ENCODE peak calls at places on chromosomes 7 and 10, in six cellular contexts. One of them, this sample, is unnamed.

GRCh38 chr7:22627136-22627535 is 99.9 kb upstream of the IL6 start:
- DNase-seq in fibroblast of mammary gland: no peak
- DNase-seq in gastrocnemius medialis: no peak
- DNase-seq in heart left ventricle: no peak
- DNase-seq in NB4: no peak
- DNase-seq in GM20000: no peak
- DNase-seq in this sample: no peak

GRCh38 chr10:101226888-101227736 is 2.2 kb downstream of the LBX1 start:
- DNase-seq in fibroblast of mammary gland: no peak
- DNase-seq in gastrocnemius medialis: no peak
- DNase-seq in heart left ventricle: no peak
- DNase-seq in NB4: no peak
- DNase-seq in GM20000: peak; percentile 44
- DNase-seq in this sample: no peak

GRCh38 chr10:72796042-72796441 is 97.5 kb upstream of the OIT3 start:
- DNase-seq in fibroblast of mammary gland: peak; percentile 62
- DNase-seq in gastrocnemius medialis: no peak
- DNase-seq in heart left ventricle: no peak
- DNase-seq in NB4: peak; percentile 45
- DNase-seq in GM20000: no peak
- DNase-seq in this sample: no peak

GRCh38 chr7:155224116-155224811 is 73.4 kb upstream of the INSIG1 start:
- DNase-seq in fibroblast of mammary gland: no peak
- DNase-seq in gastrocnemius medialis: no peak
- DNase-seq in heart left ventricle: no peak
- DNase-seq in NB4: no peak
- DNase-seq in GM20000: no peak
- DNase-seq in this sample: no peak

GRCh38 chr10:15931376-15931775 is 71.1 kb upstream of the MINDY3 start:
- DNase-seq in fibroblast of mammary gland: no peak
- DNase-seq in gastrocnemius medialis: no peak
- DNase-seq in heart left ventricle: no peak
- DNase-seq in NB4: no peak
- DNase-seq in GM20000: no peak
- DNase-seq in this sample: no peak

GRCh38 chr7:153320728-153321127 is 561.2 kb downstream of the ACTR3B start:
- DNase-seq in fibroblast of mammary gland: no peak
- DNase-seq in gastrocnemius medialis: no peak
- DNase-seq in heart left ventricle: no peak
- DNase-seq in NB4: no peak
- DNase-seq in GM20000: no peak
- DNase-seq in this sample: no peak

GRCh38 chr7:93327006-93327633 is 95.0 kb downstream of the VPS50 start:
- DNase-seq in fibroblast of mammary gland: peak; percentile 79
- DNase-seq in gastrocnemius medialis: no peak
- DNase-seq in heart left ventricle: no peak
- DNase-seq in NB4: peak; percentile 17
- DNase-seq in GM20000: no peak
- DNase-seq in this sample: peak; percentile 77

GRCh38 chr10:130727766-130728490 is 583.6 kb downstream of the TCERG1L start:
- DNase-seq in fibroblast of mammary gland: no peak
- DNase-seq in gastrocnemius medialis: no peak
- DNase-seq in heart left ventricle: no peak
- DNase-seq in NB4: no peak
- DNase-seq in GM20000: no peak
- DNase-seq in this sample: no peak

GRCh38 chr7:110534241-110534931 is 556.5 kb upstream of the LRRN3 start:
- DNase-seq in fibroblast of mammary gland: peak; percentile 44
- DNase-seq in gastrocnemius medialis: no peak
- DNase-seq in heart left ventricle: no peak
- DNase-seq in NB4: no peak
- DNase-seq in GM20000: no peak
- DNase-seq in this sample: peak; percentile 61

GRCh38 chr7:102079140-102080002 is 207.3 kb upstream of the SH2B2 start:
- DNase-seq in fibroblast of mammary gland: no peak
- DNase-seq in gastrocnemius medialis: peak; percentile 8
- DNase-seq in heart left ventricle: no peak
- DNase-seq in NB4: peak; percentile 21
- DNase-seq in GM20000: no peak
- DNase-seq in this sample: no peak

GRCh38 chr10:29689001-29689400 is 54.2 kb upstream of the SVIL start:
- DNase-seq in fibroblast of mammary gland: peak; percentile 72
- DNase-seq in gastrocnemius medialis: no peak
- DNase-seq in heart left ventricle: no peak
- DNase-seq in NB4: peak; percentile 61
- DNase-seq in GM20000: no peak
- DNase-seq in this sample: peak; percentile 56

GRCh38 chr7:85025312-85025756 is 161.5 kb downstream of the SEMA3D start:
- DNase-seq in fibroblast of mammary gland: no peak
- DNase-seq in gastrocnemius medialis: no peak
- DNase-seq in heart left ventricle: peak; percentile 20
- DNase-seq in NB4: no peak
- DNase-seq in GM20000: no peak
- DNase-seq in this sample: no peak

GRCh38 chr10:93566435-93567276 is at the start of gene FFAR4:
- DNase-seq in fibroblast of mammary gland: no peak
- DNase-seq in gastrocnemius medialis: no peak
- DNase-seq in heart left ventricle: peak; percentile 23
- DNase-seq in NB4: peak; percentile 94
- DNase-seq in GM20000: no peak
- DNase-seq in this sample: peak; percentile 15

GRCh38 chr10:50627443-50627842 is 3.7 kb upstream of the SGMS1 start:
- DNase-seq in fibroblast of mammary gland: no peak
- DNase-seq in gastrocnemius medialis: no peak
- DNase-seq in heart left ventricle: no peak
- DNase-seq in NB4: no peak
- DNase-seq in GM20000: no peak
- DNase-seq in this sample: no peak

GRCh38 chr10:24952146-24952700 is at the start of gene PRTFDC1:
- DNase-seq in fibroblast of mammary gland: no peak
- DNase-seq in gastrocnemius medialis: no peak
- DNase-seq in heart left ventricle: peak; percentile 54
- DNase-seq in NB4: no peak
- DNase-seq in GM20000: peak; percentile 63
- DNase-seq in this sample: no peak

GRCh38 chr7:108086962-108087361 is 43.2 kb downstream of the LAMB4 start:
- DNase-seq in fibroblast of mammary gland: no peak
- DNase-seq in gastrocnemius medialis: no peak
- DNase-seq in heart left ventricle: no peak
- DNase-seq in NB4: no peak
- DNase-seq in GM20000: no peak
- DNase-seq in this sample: no peak

GRCh38 chr7:87310790-87311419 is 34.6 kb upstream of the CROT start:
- DNase-seq in fibroblast of mammary gland: peak; percentile 45
- DNase-seq in gastrocnemius medialis: no peak
- DNase-seq in heart left ventricle: no peak
- DNase-seq in NB4: no peak
- DNase-seq in GM20000: no peak
- DNase-seq in this sample: no peak

GRCh38 chr7:66602159-66602558 is 26.5 kb upstream of the KCTD7 start:
- DNase-seq in fibroblast of mammary gland: no peak
- DNase-seq in gastrocnemius medialis: no peak
- DNase-seq in heart left ventricle: no peak
- DNase-seq in NB4: no peak
- DNase-seq in GM20000: no peak
- DNase-seq in this sample: no peak

GRCh38 chr7:123120286-123120685 is 79.5 kb downstream of the SLC13A1 start:
- DNase-seq in fibroblast of mammary gland: peak; percentile 7
- DNase-seq in gastrocnemius medialis: no peak
- DNase-seq in heart left ventricle: no peak
- DNase-seq in NB4: no peak
- DNase-seq in GM20000: no peak
- DNase-seq in this sample: no peak

GRCh38 chr7:85186083-85186520 is 754 bp downstream of the SEMA3D start:
- DNase-seq in fibroblast of mammary gland: peak; percentile 43
- DNase-seq in gastrocnemius medialis: no peak
- DNase-seq in heart left ventricle: no peak
- DNase-seq in NB4: no peak
- DNase-seq in GM20000: no peak
- DNase-seq in this sample: peak; percentile 72

GRCh38 chr10:12766222-12766621 is 235.3 kb downstream of the CCDC3 start:
- DNase-seq in fibroblast of mammary gland: no peak
- DNase-seq in gastrocnemius medialis: no peak
- DNase-seq in heart left ventricle: no peak
- DNase-seq in NB4: no peak
- DNase-seq in GM20000: no peak
- DNase-seq in this sample: no peak

GRCh38 chr7:102832694-102833093 is 80.1 kb upstream of the LRRC17 start:
- DNase-seq in fibroblast of mammary gland: no peak
- DNase-seq in gastrocnemius medialis: no peak
- DNase-seq in heart left ventricle: no peak
- DNase-seq in NB4: no peak
- DNase-seq in GM20000: no peak
- DNase-seq in this sample: no peak

GRCh38 chr10:133059093-133059470 is 28.6 kb upstream of the ADGRA1 start:
- DNase-seq in fibroblast of mammary gland: no peak
- DNase-seq in gastrocnemius medialis: no peak
- DNase-seq in heart left ventricle: no peak
- DNase-seq in NB4: no peak
- DNase-seq in GM20000: no peak
- DNase-seq in this sample: no peak

GRCh38 chr7:64997927-64998391 is 7.1 kb upstream of the ZNF117 start:
- DNase-seq in fibroblast of mammary gland: peak; percentile 81
- DNase-seq in gastrocnemius medialis: no peak
- DNase-seq in heart left ventricle: peak; percentile 19
- DNase-seq in NB4: no peak
- DNase-seq in GM20000: no peak
- DNase-seq in this sample: no peak

GRCh38 chr10:47241256-47241655 is 58.7 kb upstream of the GDF10 start:
- DNase-seq in fibroblast of mammary gland: no peak
- DNase-seq in gastrocnemius medialis: no peak
- DNase-seq in heart left ventricle: no peak
- DNase-seq in NB4: no peak
- DNase-seq in GM20000: no peak
- DNase-seq in this sample: no peak

GRCh38 chr10:47238331-47239095 is 61.5 kb upstream of the GDF10 start:
- DNase-seq in fibroblast of mammary gland: no peak
- DNase-seq in gastrocnemius medialis: no peak
- DNase-seq in heart left ventricle: no peak
- DNase-seq in NB4: no peak
- DNase-seq in GM20000: no peak
- DNase-seq in this sample: no peak

GRCh38 chr10:47239211-47239610 is 60.8 kb upstream of the GDF10 start:
- DNase-seq in fibroblast of mammary gland: no peak
- DNase-seq in gastrocnemius medialis: no peak
- DNase-seq in heart left ventricle: no peak
- DNase-seq in NB4: peak; percentile 38
- DNase-seq in GM20000: no peak
- DNase-seq in this sample: no peak

GRCh38 chr10:47240173-47240572 is 59.8 kb upstream of the GDF10 start:
- DNase-seq in fibroblast of mammary gland: no peak
- DNase-seq in gastrocnemius medialis: no peak
- DNase-seq in heart left ventricle: no peak
- DNase-seq in NB4: no peak
- DNase-seq in GM20000: no peak
- DNase-seq in this sample: no peak

GRCh38 chr10:47237316-47238260 is 62.4 kb upstream of the GDF10 start:
- DNase-seq in fibroblast of mammary gland: no peak
- DNase-seq in gastrocnemius medialis: no peak
- DNase-seq in heart left ventricle: no peak
- DNase-seq in NB4: no peak
- DNase-seq in GM20000: no peak
- DNase-seq in this sample: no peak
- TF ChIP-seq CTCF in fibroblast of mammary gland: no peak
- TF ChIP-seq CTCF in gastrocnemius medialis: no peak
- TF ChIP-seq CTCF in heart left ventricle: no peak
- TF ChIP-seq CTCF in NB4: no peak
- TF ChIP-seq CTCF in GM20000: no peak
- TF ChIP-seq CTCF in this sample: no peak

DNA sequence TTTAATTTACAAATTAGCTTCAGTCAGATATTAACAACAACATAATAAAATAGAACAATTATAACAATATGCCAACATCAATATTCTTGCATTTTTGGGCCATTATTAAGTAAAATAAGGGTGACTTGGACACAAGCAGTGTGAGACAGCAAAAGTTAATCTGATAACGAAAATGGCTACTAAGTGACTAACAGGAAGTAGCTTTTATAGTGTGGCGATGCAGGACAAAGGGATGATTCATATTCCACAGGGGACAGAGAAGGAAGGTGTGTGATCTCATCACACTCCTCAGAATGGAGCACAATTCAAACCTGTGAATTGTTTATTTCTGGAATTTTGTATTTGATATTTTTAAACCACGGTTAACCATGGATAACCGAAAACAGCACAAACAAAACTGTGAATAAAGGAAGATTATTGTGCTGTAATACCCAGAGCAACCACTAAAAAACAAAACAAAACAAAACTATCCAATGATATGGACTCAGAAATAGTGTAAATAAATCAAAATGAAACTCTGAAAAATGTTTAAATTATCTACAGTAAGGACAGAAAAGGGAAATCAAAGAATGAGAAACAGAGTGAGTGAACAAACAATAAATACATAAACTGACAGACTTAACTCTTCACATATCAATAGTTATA is 66.9 kb upstream of the TFEC start:
- DNase-seq in fibroblast of mammary gland: peak; percentile 63
- DNase-seq in gastrocnemius medialis: no peak
- DNase-seq in heart left ventricle: no peak
- DNase-seq in NB4: peak; percentile 74
- DNase-seq in GM20000: no peak
- DNase-seq in this sample: peak; percentile 36
- TF ChIP-seq CTCF in fibroblast of mammary gland: peak; percentile 14
- TF ChIP-seq CTCF in gastrocnemius medialis: no peak
- TF ChIP-seq CTCF in heart left ventricle: peak; percentile 49
- TF ChIP-seq CTCF in NB4: no peak
- TF ChIP-seq CTCF in GM20000: no peak
- TF ChIP-seq CTCF in this sample: no peak

GRCh38 chr10:43219848-43220247 is 47.0 kb downstream of the RASGEF1A start:
- DNase-seq in fibroblast of mammary gland: no peak
- DNase-seq in gastrocnemius medialis: no peak
- DNase-seq in heart left ventricle: no peak
- DNase-seq in NB4: no peak
- DNase-seq in GM20000: no peak
- DNase-seq in this sample: no peak

GRCh38 chr10:43223056-43223455 is 43.8 kb downstream of the RASGEF1A start:
- DNase-seq in fibroblast of mammary gland: no peak
- DNase-seq in gastrocnemius medialis: no peak
- DNase-seq in heart left ventricle: no peak
- DNase-seq in NB4: no peak
- DNase-seq in GM20000: no peak
- DNase-seq in this sample: no peak

GRCh38 chr10:43220971-43221418 is 45.9 kb downstream of the RASGEF1A start:
- DNase-seq in fibroblast of mammary gland: no peak
- DNase-seq in gastrocnemius medialis: no peak
- DNase-seq in heart left ventricle: peak; percentile 3
- DNase-seq in NB4: no peak
- DNase-seq in GM20000: no peak
- DNase-seq in this sample: no peak

GRCh38 chr10:43222296-43222695 is 44.6 kb downstream of the RASGEF1A start:
- DNase-seq in fibroblast of mammary gland: no peak
- DNase-seq in gastrocnemius medialis: no peak
- DNase-seq in heart left ventricle: peak; percentile 1
- DNase-seq in NB4: no peak
- DNase-seq in GM20000: no peak
- DNase-seq in this sample: no peak

GRCh38 chr10:43221419-43222293 is 45.2 kb downstream of the RASGEF1A start:
- DNase-seq in fibroblast of mammary gland: no peak
- DNase-seq in gastrocnemius medialis: no peak
- DNase-seq in heart left ventricle: peak; percentile 5
- DNase-seq in NB4: peak; percentile 28
- DNase-seq in GM20000: no peak
- DNase-seq in this sample: no peak
- TF ChIP-seq CTCF in fibroblast of mammary gland: peak; percentile 14
- TF ChIP-seq CTCF in gastrocnemius medialis: no peak
- TF ChIP-seq CTCF in heart left ventricle: no peak
- TF ChIP-seq CTCF in NB4: peak; percentile 34
- TF ChIP-seq CTCF in GM20000: no peak
- TF ChIP-seq CTCF in this sample: no peak

GRCh38 chr7:2010551-2011265 is 222.0 kb downstream of the MAD1L1 start:
- DNase-seq in fibroblast of mammary gland: no peak
- DNase-seq in gastrocnemius medialis: no peak
- DNase-seq in heart left ventricle: no peak
- DNase-seq in NB4: no peak
- DNase-seq in GM20000: no peak
- DNase-seq in this sample: no peak
- TF ChIP-seq CTCF in fibroblast of mammary gland: no peak
- TF ChIP-seq CTCF in gastrocnemius medialis: no peak
- TF ChIP-seq CTCF in heart left ventricle: no peak
- TF ChIP-seq CTCF in NB4: no peak
- TF ChIP-seq CTCF in GM20000: no peak
- TF ChIP-seq CTCF in this sample: no peak

This sample was measured in foreskin fibroblast.